ENCODE peak calls at places on chromosomes 1 and 21, in four cellular contexts. S is transverse colon, D is cardiac fibroblast, Q is ovary. V is an unnamed sample.

GRCh38 chr1:78044796-78045599 is 768 bp upstream of the GIPC2 start:
- DNase-seq in S (peak), D (no peak), Q (no peak), V (no peak)

GRCh38 chr1:232110281-232111090 is 483.9 kb downstream of the DISC1 start:
- DNase-seq in S (no peak), D (no peak), Q (no peak), V (peak)

GRCh38 chr1:169325117-169325516 is 42.5 kb downstream of the NME7 start:
- DNase-seq in S (no peak), D (no peak), Q (no peak), V (no peak)

GRCh38 chr1:177471244-177471643 is 300.5 kb downstream of the BRINP2 start:
- DNase-seq in S (no peak), D (peak), Q (no peak), V (peak)

GRCh38 chr1:172351347-172351746 is 69.1 kb upstream of the C1orf105 start:
- DNase-seq in S (no peak), D (peak), Q (no peak), V (peak)

GRCh38 chr1:33624991-33625870 is 152.8 kb downstream of the ZSCAN20 start:
- DNase-seq in S (no peak), D (no peak), Q (no peak), V (no peak)

GRCh38 chr21:32096411-32096810 is 182.4 kb downstream of the MIS18A start:
- DNase-seq in S (no peak), D (no peak), Q (no peak), V (no peak)

GRCh38 chr1:32618673-32619221 is 31.6 kb downstream of the ZBTB8OS start:
- DNase-seq in S (no peak), D (peak), Q (no peak), V (no peak)

GRCh38 chr1:59682405-59683080 is 132.2 kb upstream of the HOOK1 start:
- DNase-seq in S (no peak), D (no peak), Q (no peak), V (no peak)

GRCh38 chr1:81607886-81608285 is 192.8 kb upstream of the ADGRL2 start:
- DNase-seq in S (no peak), D (no peak), Q (no peak), V (no peak)

GRCh38 chr1:116772648-116773045 is 18.4 kb downstream of the CD2 start:
- DNase-seq in S (no peak), D (peak), Q (no peak), V (peak)

GRCh38 chr1:117339866-117340357 is 27.3 kb upstream of the MAN1A2 start:
- DNase-seq in S (peak), D (peak), Q (no peak), V (peak)

GRCh38 chr1:44947060-44947773 is 39.2 kb downstream of the EIF2B3 start:
- DNase-seq in S (no peak), D (peak), Q (peak), V (peak)

GRCh38 chr1:204074274-204075115 is 1.6 kb downstream of the SOX13 start:
- DNase-seq in S (peak), D (peak), Q (peak), V (peak)

GRCh38 chr1:1630191-1630964 is 1.6 kb upstream of the MMP23B start:
- DNase-seq in S (peak), D (peak), Q (peak), V (peak)
- TF ChIP-seq CTCF in S (no peak), D (no peak), Q (no peak), V (no peak)

DNA sequence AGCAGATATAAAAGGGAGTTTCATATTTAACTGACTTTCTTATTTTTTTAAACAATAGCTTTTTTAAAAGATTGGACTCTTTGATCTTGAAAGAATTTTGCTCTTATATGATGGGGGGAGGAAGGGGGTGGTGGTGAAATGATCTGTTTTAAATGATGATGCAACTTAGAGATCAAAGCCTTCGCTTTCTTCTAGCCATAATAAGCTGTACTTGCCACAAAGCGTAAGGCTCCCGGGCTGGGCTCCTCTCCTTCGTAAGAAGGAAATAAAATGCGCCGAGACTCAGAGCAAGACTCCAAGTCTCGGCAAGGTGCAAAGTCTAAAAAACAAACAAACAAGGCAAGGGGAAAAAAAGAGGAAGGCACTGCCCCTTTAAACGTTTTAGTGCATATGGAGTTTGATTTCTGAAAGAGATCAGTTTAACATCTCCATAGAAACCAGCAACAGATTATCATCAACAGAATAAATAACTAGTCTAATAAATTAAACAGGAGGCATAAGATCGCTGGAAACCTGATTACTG is 3.3 kb downstream of the CASZ1 start:
- DNase-seq in S (peak), D (peak), Q (no peak), V (peak)
- H3K4me3 ChIP-seq in S (peak), D (no peak), Q (peak), V (no peak)

DNA sequence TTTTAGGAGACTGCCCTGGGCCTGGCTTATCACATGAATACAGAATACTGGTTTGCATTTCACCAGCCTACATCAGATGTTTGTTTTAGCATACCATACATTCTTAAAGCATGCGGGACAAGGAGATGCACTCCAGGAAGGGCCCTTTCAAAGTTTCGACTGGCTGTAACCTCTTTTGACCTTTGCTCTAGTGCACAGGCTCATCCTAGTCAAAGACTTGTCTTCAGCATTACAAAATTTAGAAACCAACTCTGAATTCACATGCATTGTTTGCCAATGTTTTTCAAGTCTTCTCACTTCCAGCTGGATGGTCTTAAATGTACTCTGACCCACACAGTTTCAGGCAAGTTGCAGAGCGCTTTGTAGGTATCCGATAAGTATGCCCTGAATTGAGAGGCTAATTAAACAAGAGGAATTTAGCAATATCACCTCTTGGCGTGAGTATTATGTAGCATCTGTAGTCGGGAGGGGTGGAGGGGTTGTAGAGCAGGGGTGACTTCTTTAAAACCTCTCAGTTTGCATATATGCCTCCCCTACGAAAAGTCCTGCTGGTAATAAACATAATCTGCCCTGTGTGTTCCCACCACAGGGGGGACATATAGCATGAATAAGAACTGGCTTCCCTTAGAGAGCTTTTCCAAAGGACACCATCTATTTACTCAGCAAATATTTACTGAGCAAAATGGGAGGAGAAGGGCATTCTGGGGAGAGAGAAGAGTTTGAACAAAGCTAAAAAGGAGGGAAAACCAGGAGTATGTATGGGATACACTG is 24.4 kb upstream of the AHCYL1 start:
- DNase-seq in S (no peak), D (peak), Q (no peak), V (peak)
- TF ChIP-seq CTCF in S (no peak), D (no peak), Q (no peak), V (no peak)

DNA sequence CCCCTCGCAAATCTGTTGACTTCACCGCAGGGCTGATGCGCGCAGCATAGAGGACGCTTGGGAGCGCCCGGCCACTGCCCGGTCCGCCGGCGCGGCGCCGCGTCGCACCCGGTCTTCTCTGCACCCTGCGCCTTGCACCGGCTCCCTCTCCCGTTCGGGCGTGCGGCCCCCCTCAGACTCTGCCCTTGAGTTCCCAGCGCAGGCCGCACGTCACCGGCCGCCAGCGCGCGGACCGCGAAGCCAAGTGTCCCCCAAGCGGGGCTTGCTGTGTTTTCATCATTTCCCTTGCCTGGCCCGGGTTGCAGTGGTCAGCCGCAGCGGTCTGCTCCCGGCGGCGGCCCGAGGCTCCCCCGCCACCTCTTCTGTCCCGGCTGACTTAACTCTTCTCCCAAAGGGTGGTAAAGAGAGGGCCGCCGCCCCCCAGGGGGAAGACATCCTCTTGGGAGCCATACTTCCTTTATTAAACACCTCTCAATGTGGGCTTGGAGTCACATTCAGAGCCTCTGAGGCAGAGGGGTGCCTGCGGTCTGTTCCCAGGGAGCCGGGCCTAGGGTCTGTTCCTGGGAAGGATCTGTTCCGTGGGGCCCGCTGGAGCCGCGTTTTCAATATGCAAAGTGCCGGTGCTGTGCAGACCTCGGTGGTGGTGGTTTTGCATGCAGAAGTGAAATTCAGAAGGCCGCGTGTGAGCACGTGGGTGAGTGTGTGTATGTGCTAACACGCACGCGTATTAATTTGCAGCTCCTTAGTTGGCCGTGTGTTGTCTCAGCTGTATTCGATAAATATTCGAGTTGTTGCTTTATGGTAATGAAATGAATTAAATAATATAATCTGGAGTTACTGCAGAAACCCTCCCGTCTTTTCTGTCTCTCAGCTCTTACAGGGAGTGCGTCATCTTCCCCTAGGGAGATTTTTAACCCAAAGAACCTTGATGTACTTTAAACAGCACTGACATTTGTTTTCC is 17.6 kb downstream of the PBX1 start:
- DNase-seq in S (no peak), D (peak), Q (peak), V (peak)
- H3K4me3 ChIP-seq in S (peak), D (peak), Q (peak), V (peak)

DNA sequence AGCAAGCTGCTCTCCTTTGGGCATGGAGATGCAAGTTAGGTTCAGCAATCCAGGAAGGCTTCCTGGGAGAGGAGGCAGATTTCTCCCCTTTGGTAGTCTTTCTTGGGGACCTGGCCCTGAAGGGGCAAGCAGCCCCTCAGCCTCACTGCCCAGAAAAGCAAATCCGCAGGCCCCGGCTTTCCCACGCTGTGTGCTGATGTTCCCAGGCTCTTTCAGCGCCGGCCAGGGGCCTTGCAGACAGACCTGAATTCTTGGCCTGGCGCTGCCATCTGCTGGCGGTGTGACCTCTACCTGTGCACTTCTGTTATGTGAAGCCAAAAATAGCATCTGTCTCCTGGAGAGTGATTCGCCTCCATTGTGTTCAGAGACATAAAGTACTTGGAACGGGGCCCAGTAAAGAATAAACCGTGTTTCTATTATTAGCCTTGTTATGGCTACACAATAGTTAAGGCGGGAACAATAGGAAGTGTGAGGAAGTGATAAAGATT is 64.8 kb downstream of the ALPL start:
- DNase-seq in S (peak), D (peak), Q (peak), V (peak)
- TF ChIP-seq CTCF in S (peak), D (peak), Q (peak), V (peak)